ENCODE peak calls at places on chromosomes 6 and 20, in five cellular contexts. One of them, this sample, is unnamed.

GRCh38 chr6:36729169-36729549 is 31.5 kb downstream of the RAB44 start:
- DNase-seq in cardiac muscle cell: no peak
- DNase-seq in CD8-positive, alpha-beta memory T cell: no peak
- DNase-seq in aorta: no peak
- DNase-seq in IMR-90: no peak
- DNase-seq in this sample: no peak

GRCh38 chr20:39016496-39016895 is 54.4 kb downstream of the DHX35 start:
- DNase-seq in cardiac muscle cell: no peak
- DNase-seq in CD8-positive, alpha-beta memory T cell: no peak
- DNase-seq in aorta: no peak
- DNase-seq in IMR-90: no peak
- DNase-seq in this sample: no peak

GRCh38 chr20:9339708-9340107 is 174.7 kb upstream of the LAMP5 start:
- DNase-seq in cardiac muscle cell: no peak
- DNase-seq in CD8-positive, alpha-beta memory T cell: no peak
- DNase-seq in aorta: no peak
- DNase-seq in IMR-90: no peak
- DNase-seq in this sample: no peak

GRCh38 chr20:58864346-58864745 is 11.8 kb downstream of the GNAS start:
- DNase-seq in cardiac muscle cell: no peak
- DNase-seq in CD8-positive, alpha-beta memory T cell: no peak
- DNase-seq in aorta: no peak
- DNase-seq in IMR-90: no peak
- DNase-seq in this sample: no peak

GRCh38 chr6:7391244-7391643 is 1.6 kb downstream of the RIOK1 start:
- DNase-seq in cardiac muscle cell: no peak
- DNase-seq in CD8-positive, alpha-beta memory T cell: no peak
- DNase-seq in aorta: no peak
- DNase-seq in IMR-90: no peak
- DNase-seq in this sample: no peak

GRCh38 chr20:1871807-1872455 is 23.3 kb upstream of the SIRPA start:
- DNase-seq in cardiac muscle cell: no peak
- DNase-seq in CD8-positive, alpha-beta memory T cell: no peak
- DNase-seq in aorta: no peak
- DNase-seq in IMR-90: no peak
- DNase-seq in this sample: no peak

GRCh38 chr20:36092424-36093024 is 62.0 kb upstream of the EPB41L1 start:
- DNase-seq in cardiac muscle cell: peak; percentile 72
- DNase-seq in CD8-positive, alpha-beta memory T cell: no peak
- DNase-seq in aorta: peak; percentile 80
- DNase-seq in IMR-90: no peak
- DNase-seq in this sample: no peak

GRCh38 chr6:21582651-21583050 is 10.9 kb upstream of the SOX4 start:
- DNase-seq in cardiac muscle cell: no peak
- DNase-seq in CD8-positive, alpha-beta memory T cell: no peak
- DNase-seq in aorta: no peak
- DNase-seq in IMR-90: peak; percentile 63
- DNase-seq in this sample: no peak

GRCh38 chr6:54465649-54466300 is 157.5 kb downstream of the TINAG start:
- DNase-seq in cardiac muscle cell: no peak
- DNase-seq in CD8-positive, alpha-beta memory T cell: no peak
- DNase-seq in aorta: no peak
- DNase-seq in IMR-90: no peak
- DNase-seq in this sample: no peak

GRCh38 chr6:118596774-118597332 is 48.8 kb downstream of the PLN start:
- DNase-seq in cardiac muscle cell: no peak
- DNase-seq in CD8-positive, alpha-beta memory T cell: no peak
- DNase-seq in aorta: no peak
- DNase-seq in IMR-90: no peak
- DNase-seq in this sample: no peak

GRCh38 chr6:6684365-6684833 is 95.9 kb downstream of the LY86 start:
- DNase-seq in cardiac muscle cell: no peak
- DNase-seq in CD8-positive, alpha-beta memory T cell: no peak
- DNase-seq in aorta: no peak
- DNase-seq in IMR-90: no peak
- DNase-seq in this sample: peak; percentile 95

GRCh38 chr6:147170269-147170668 is 33.9 kb upstream of the STXBP5 start:
- DNase-seq in cardiac muscle cell: no peak
- DNase-seq in CD8-positive, alpha-beta memory T cell: no peak
- DNase-seq in aorta: no peak
- DNase-seq in IMR-90: peak; percentile 95
- DNase-seq in this sample: no peak

GRCh38 chr6:166152660-166153059 is 15.0 kb downstream of the TBXT start:
- DNase-seq in cardiac muscle cell: no peak
- DNase-seq in CD8-positive, alpha-beta memory T cell: no peak
- DNase-seq in aorta: no peak
- DNase-seq in IMR-90: no peak
- DNase-seq in this sample: no peak

GRCh38 chr6:132511836-132512230 is 1.1 kb downstream of the STX7 start:
- DNase-seq in cardiac muscle cell: no peak
- DNase-seq in CD8-positive, alpha-beta memory T cell: no peak
- DNase-seq in aorta: no peak
- DNase-seq in IMR-90: no peak
- DNase-seq in this sample: no peak

GRCh38 chr6:85460951-85461805 is 11.3 kb downstream of the NT5E start:
- DNase-seq in cardiac muscle cell: no peak
- DNase-seq in CD8-positive, alpha-beta memory T cell: peak; percentile 24
- DNase-seq in aorta: no peak
- DNase-seq in IMR-90: no peak
- DNase-seq in this sample: no peak